ENCODE peak calls at places on chromosomes 6 and 20, in four cellular contexts. U, D, P and G are unnamed samples.

GRCh38 chr6:33151050-33151449 is 41.2 kb downstream of the COL11A2 start:
- DNase-seq in U (no peak), D (no peak), P (no peak), G (no peak)

GRCh38 chr20:17680128-17680835 is 1.8 kb downstream of the RRBP1 start:
- DNase-seq in U (peak), D (peak), P (peak), G (peak)

GRCh38 chr20:16803965-16804792 is 56.0 kb downstream of the OTOR start:
- DNase-seq in U (peak), D (peak), P (peak), G (peak)

GRCh38 chr20:41249781-41250281 is 67.7 kb downstream of the ZHX3 start:
- DNase-seq in U (peak), D (peak), P (peak), G (no peak)

GRCh38 chr20:47330071-47330470 is 26.4 kb downstream of the ZMYND8 start:
- DNase-seq in U (no peak), D (no peak), P (no peak), G (no peak)

GRCh38 chr20:4326194-4327065 is 311.1 kb upstream of the RNF24 start:
- DNase-seq in U (peak), D (no peak), P (no peak), G (no peak)

GRCh38 chr6:39961178-39961577 is 26.9 kb upstream of the MOCS1 start:
- DNase-seq in U (peak), D (peak), P (no peak), G (no peak)

GRCh38 chr20:51008718-51009117 is 14.2 kb downstream of the KCNG1 start:
- DNase-seq in U (no peak), D (no peak), P (no peak), G (no peak)

GRCh38 chr6:136962661-136963060 is 40.6 kb downstream of the SLC35D3 start:
- DNase-seq in U (no peak), D (peak), P (peak), G (no peak)

GRCh38 chr6:20455175-20456075 is 53.7 kb downstream of the E2F3 start:
- DNase-seq in U (peak), D (no peak), P (no peak), G (peak)

GRCh38 chr6:64054870-64055269 is 419.3 kb downstream of the PHF3 start:
- DNase-seq in U (no peak), D (no peak), P (no peak), G (no peak)

GRCh38 chr6:13528232-13528631 is 40.8 kb upstream of the GFOD1 start:
- DNase-seq in U (peak), D (peak), P (no peak), G (no peak)

GRCh38 chr6:113855500-113856010 is 1.6 kb upstream of the MARCKS start:
- DNase-seq in U (peak), D (peak), P (peak), G (peak)

GRCh38 chr6:44040786-44041185 is 86.5 kb downstream of the MRPL14 start:
- DNase-seq in U (no peak), D (no peak), P (no peak), G (no peak)

GRCh38 chr6:49979584-49979983 is 10.2 kb upstream of the DEFB113 start:
- DNase-seq in U (no peak), D (no peak), P (no peak), G (no peak)

GRCh38 chr6:35969676-35970075 is 48.8 kb upstream of the SRPK1 start:
- DNase-seq in U (peak), D (no peak), P (no peak), G (no peak)

GRCh38 chr6:37816599-37817375 is 2.7 kb upstream of the ZFAND3 start:
- DNase-seq in U (no peak), D (no peak), P (no peak), G (no peak)

GRCh38 chr6:118123503-118124037 is 216.5 kb downstream of the SLC35F1 start:
- DNase-seq in U (no peak), D (no peak), P (no peak), G (no peak)

GRCh38 chr20:61420056-61420455 is 168.0 kb downstream of the CDH4 start:
- DNase-seq in U (no peak), D (no peak), P (no peak), G (no peak)

GRCh38 chr20:47927385-47927851 is 142.1 kb upstream of the SULF2 start:
- DNase-seq in U (peak), D (no peak), P (no peak), G (no peak)

GRCh38 chr20:46558511-46558959 is 8.1 kb upstream of the OCSTAMP start:
- DNase-seq in U (peak), D (peak), P (peak), G (peak)

GRCh38 chr6:31203345-31203979 is 33.0 kb upstream of the POU5F1 start:
- DNase-seq in U (peak), D (peak), P (no peak), G (peak)

GRCh38 chr6:163427498-163428254 is 13.2 kb downstream of the QKI start:
- DNase-seq in U (peak), D (peak), P (peak), G (peak)

GRCh38 chr20:33812673-33813462 is 1.7 kb downstream of the CHMP4B start:
- DNase-seq in U (peak), D (no peak), P (peak), G (no peak)

GRCh38 chr6:108557494-108558371 is 3.0 kb upstream of the FOXO3 start:
- DNase-seq in U (peak), D (peak), P (peak), G (peak)

GRCh38 chr6:166438211-166438861 is 55.6 kb upstream of the MPC1 start:
- DNase-seq in U (no peak), D (no peak), P (no peak), G (no peak)

GRCh38 chr6:141354191-141354950 is 778.4 kb upstream of the GJE1 start:
- DNase-seq in U (no peak), D (no peak), P (no peak), G (no peak)

GRCh38 chr6:47413752-47414516 is 63.7 kb upstream of the CD2AP start:
- DNase-seq in U (peak), D (peak), P (peak), G (peak)

GRCh38 chr6:110831405-110831804 is 16.1 kb upstream of the CDK19 start:
- DNase-seq in U (no peak), D (no peak), P (no peak), G (no peak)

GRCh38 chr20:45782890-45783289 is 8.8 kb downstream of the WFDC3 start:
- DNase-seq in U (peak), D (no peak), P (no peak), G (no peak)

GRCh38 chr20:46232575-46232974 is 75.7 kb downstream of the CDH22 start:
- DNase-seq in U (no peak), D (no peak), P (no peak), G (no peak)

GRCh38 chr6:46921731-46922130 is at the start of gene ADGRF5:
- DNase-seq in U (no peak), D (no peak), P (no peak), G (no peak)

DNA sequence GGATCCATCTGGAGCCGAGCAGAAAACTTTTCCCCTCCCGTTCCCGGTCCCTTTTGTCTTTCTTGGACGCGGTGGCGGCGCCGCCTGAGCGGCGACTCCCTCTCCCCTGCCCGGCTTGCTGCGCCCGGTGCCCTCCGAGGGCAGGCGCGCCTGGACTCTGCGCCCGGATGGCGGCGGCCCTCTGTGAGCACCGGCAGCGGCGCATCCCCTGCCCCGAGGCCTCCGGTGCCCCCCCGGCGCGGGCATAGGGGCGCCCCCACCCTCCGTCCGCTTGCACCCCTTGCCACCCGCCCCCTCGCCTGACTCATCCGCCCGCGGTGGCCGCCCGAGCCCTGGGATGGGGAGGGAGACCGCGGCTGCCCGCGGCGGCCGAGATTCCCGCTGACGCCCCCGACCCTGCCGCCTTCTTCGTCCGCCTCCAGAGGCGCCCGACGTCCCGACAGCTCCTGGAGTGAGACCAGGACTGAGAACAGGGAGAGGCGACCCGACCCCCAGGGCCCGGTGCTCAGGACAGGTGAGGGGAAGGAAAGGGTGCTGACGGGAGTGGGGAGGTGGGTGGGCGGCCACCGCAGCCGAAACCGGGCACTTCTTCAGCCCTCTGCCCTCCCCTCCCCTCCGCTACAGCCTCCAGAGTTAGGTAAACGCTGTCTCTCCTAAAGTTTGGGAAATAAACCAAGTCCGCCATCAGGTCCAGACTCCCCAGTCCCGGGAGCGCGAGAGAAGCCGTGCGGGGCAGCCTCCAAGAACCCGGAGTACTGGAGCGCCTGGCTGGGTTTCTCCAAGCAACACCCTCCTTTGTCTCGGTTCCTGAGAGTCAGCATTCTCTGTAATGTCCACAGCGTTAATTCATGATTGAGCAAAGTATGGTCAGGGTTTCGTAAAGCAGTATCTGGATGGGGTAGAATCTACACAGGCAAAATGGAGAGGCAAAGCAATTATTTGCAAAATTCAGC is at the start of gene TMEM200A:
- DNase-seq in U (peak), D (peak), P (peak), G (peak)
- TF ChIP-seq CTCF in U (no peak), D (peak), P (peak), G (peak)

DNA sequence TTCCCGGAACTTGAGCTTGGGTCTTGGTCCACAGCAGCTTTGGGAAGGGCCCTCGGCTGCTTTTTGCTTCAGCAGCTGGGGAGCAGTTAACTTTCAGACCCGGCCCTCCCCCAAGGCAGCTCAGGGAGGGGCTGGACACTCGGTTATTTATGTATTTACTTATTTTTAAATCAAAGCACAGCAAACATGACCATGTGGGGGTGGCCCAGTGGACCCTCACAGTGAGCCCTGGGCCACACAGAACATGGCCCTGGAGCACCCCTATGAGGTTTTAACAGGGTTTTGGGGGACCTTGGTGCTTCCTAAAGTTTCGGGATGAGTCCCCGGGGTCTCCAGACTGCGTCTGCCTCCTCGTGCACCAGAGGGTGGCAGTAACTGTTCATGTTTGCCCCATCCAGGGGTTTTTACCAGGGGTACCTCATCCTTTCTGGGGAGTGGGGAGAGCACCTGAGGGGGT is 26.6 kb upstream of the NPBWR2 start:
- DNase-seq in U (no peak), D (no peak), P (peak), G (no peak)
- TF ChIP-seq CTCF in U (peak), D (peak), P (peak), G (peak)

GRCh38 chr6:17091122-17091521 is 10.7 kb upstream of the STMND1 start:
- DNase-seq in U (peak), D (peak), P (peak), G (no peak)
- TF ChIP-seq CTCF in U (peak), D (peak), P (peak), G (peak)

DNA sequence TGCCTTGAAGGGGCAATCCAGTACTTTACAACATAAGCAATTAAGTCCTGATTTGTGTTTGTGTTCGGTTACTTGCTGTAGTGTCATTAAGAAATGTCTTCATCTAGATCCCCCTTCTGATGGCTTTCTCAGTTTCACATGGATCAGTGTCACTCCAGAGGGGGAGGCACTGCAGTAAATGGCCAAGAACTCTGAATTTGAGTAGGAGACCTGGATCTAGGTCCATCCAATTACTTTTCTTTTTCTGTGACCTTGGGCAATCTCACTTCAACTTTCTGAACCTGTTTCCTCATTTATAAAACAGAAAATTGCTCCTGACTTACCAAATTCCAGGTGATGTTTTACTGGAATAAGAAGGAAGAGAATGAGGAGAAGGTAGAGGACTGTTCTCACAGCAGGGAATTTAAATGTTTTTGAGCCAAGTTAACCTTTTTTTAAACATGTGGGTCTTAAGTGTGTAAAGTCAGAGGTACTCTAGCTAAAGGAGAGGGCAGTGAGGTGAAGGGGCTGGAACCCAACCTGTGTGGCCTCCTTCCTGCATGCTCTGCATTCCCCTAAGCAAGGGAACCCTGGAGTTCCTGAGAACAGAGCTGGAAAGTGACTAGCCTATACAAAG is 285.5 kb downstream of the HACE1 start:
- DNase-seq in U (no peak), D (no peak), P (no peak), G (no peak)
- TF ChIP-seq CTCF in U (no peak), D (no peak), P (no peak), G (no peak)

GRCh38 chr6:78824045-78824444 is 43.3 kb upstream of the IRAK1BP1 start:
- DNase-seq in U (no peak), D (no peak), P (no peak), G (no peak)
- TF ChIP-seq CTCF in U (no peak), D (no peak), P (no peak), G (no peak)

DNA sequence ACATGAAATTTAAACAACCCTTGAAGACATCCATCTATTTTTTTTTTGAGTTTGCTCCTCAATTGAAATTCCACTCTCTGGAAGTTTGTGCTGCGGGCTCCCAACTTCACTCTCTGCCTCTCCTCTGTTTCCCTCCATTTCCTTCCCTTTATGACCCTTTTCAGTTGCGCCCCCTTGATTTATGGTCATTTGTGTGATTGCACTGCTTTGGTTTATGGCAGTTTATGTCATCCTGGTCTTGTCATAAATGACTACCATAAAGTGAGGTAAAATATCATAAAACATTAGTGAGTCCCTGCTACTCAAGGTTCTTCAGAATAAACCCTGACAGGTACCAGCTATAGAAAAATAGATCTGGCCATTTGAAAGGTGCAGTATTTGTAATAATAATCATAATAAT is 348.3 kb upstream of the ZFP64 start:
- DNase-seq in U (no peak), D (no peak), P (no peak), G (no peak)
- TF ChIP-seq CTCF in U (no peak), D (no peak), P (no peak), G (peak)

GRCh38 chr20:8097307-8097706 is 34.8 kb upstream of the PLCB1 start:
- DNase-seq in U (no peak), D (no peak), P (no peak), G (no peak)
- TF ChIP-seq CTCF in U (no peak), D (no peak), P (no peak), G (no peak)